ENCODE peak calls at places on chromosomes 7 and 10, in ten cellular contexts. P, M, S, U, B, J, D, V, O and Y are unnamed samples. For H3K4me1, the result is how much of the 10 kb centered on the place peaks cover.

GRCh38 chr10:129074939-129075338 is 392.1 kb upstream of the MGMT start:
- DNase-seq in P (no peak), M (no peak), S (no peak), U (no peak), B (no peak), J (no peak), D (no peak), V (no peak), O (no peak), Y (no peak)

GRCh38 chr10:71354771-71355170 is 35.7 kb downstream of the SLC29A3 start:
- DNase-seq in P (no peak), M (no peak), S (peak), U (no peak), B (no peak), J (no peak), D (peak), V (no peak), O (no peak), Y (no peak)

GRCh38 chr7:47968852-47969774 is 10.3 kb downstream of the HUS1 start:
- DNase-seq in P (peak), M (no peak), S (peak), U (peak), B (peak), J (peak), D (peak), V (peak), O (peak), Y (peak)

GRCh38 chr7:156612930-156613329 is 27.6 kb upstream of the RNF32 start:
- DNase-seq in P (peak), M (no peak), S (no peak), U (no peak), B (no peak), J (no peak), D (no peak), V (no peak), O (peak), Y (peak)

GRCh38 chr7:33807779-33808482 is 97.4 kb upstream of the BMPER start:
- DNase-seq in P (no peak), M (no peak), S (peak), U (no peak), B (peak), J (peak), D (peak), V (peak), O (no peak), Y (no peak)

GRCh38 chr7:93021748-93022147 is 96.0 kb downstream of the SAMD9 start:
- DNase-seq in P (no peak), M (no peak), S (no peak), U (no peak), B (no peak), J (no peak), D (no peak), V (no peak), O (no peak), Y (no peak)

GRCh38 chr10:70364001-70364771 is 18.2 kb downstream of the LRRC20 start:
- DNase-seq in P (peak), M (peak), S (peak), U (peak), B (peak), J (peak), D (peak), V (peak), O (peak), Y (peak)

GRCh38 chr7:144500225-144500624 is 96.7 kb upstream of the NOBOX start:
- DNase-seq in P (no peak), M (no peak), S (no peak), U (no peak), B (no peak), J (no peak), D (no peak), V (no peak), O (no peak), Y (no peak)

GRCh38 chr7:143416565-143417149 is 8.0 kb upstream of the EPHA1 start:
- DNase-seq in P (peak), M (no peak), S (peak), U (peak), B (peak), J (no peak), D (peak), V (peak), O (no peak), Y (peak)

GRCh38 chr7:90180649-90181048 is 26.4 kb downstream of the STEAP1 start:
- DNase-seq in P (no peak), M (no peak), S (no peak), U (no peak), B (no peak), J (no peak), D (no peak), V (no peak), O (no peak), Y (no peak)

GRCh38 chr10:56057860-56058259 is 303.2 kb downstream of the ZWINT start:
- DNase-seq in P (no peak), M (no peak), S (no peak), U (no peak), B (no peak), J (no peak), D (no peak), V (no peak), O (no peak), Y (no peak)

GRCh38 chr7:140655511-140656408 is 15.1 kb upstream of the DENND2A start:
- DNase-seq in P (no peak), M (peak), S (no peak), U (no peak), B (no peak), J (no peak), D (no peak), V (no peak), O (no peak), Y (no peak)
- H3K4me3 ChIP-seq in P (no peak), M (peak), S (peak), U (no peak), B (no peak), J (no peak), D (peak), V (no peak), O (no peak), Y (no peak)

GRCh38 chr7:130940326-130940725 is 206.3 kb upstream of the KLF14 start:
- DNase-seq in P (no peak), M (no peak), S (no peak), U (no peak), B (no peak), J (no peak), D (no peak), V (no peak), O (no peak), Y (no peak)
- H3K4me1 ChIP-seq in P (half or more), M (half or more), S (under half), U (under half), B (half or more), J (under half), D (half or more), V (half or more), O (half or more), Y (half or more)

DNA sequence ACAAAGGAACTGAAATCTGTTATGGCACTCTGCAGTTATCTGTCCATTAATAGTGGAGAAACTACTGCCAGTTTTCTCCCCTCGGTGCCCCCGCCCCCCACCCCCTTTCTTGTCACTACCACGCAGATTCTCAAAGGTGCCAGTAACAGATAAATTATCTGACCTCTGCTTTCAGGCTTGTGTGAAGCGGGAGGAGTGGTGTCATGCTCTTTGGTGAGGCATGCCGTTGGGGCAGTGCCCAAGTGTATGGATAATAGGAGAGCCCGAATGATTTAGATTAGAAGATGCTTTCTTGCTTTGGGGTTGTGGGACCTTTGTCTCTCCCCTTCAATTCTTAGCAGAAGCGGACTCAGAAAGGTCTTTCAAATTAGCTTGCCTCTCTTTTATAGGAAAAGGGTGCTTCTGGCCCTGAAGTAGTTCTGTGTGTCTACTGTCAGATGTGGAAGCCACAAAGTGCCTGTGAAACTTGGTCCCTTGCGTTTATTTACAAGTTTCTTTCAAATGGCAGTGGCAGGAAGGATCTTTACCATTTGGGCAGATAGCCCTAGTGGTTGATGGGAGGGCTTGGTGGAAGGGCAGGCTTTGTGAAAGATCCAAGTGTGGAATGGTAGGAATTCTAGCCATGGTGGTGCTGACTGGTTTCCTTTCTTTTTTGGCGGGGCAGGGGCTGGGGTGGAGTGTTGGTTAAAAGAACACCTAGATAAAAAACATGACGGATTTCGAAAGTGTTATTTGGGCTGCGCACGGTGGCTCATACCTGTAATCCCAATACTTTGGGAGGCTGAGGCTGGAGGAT is 26.8 kb downstream of the AUTS2 start:
- DNase-seq in P (no peak), M (no peak), S (no peak), U (no peak), B (no peak), J (no peak), D (no peak), V (no peak), O (no peak), Y (no peak)
- H3K4me3 ChIP-seq in P (no peak), M (no peak), S (no peak), U (no peak), B (no peak), J (no peak), D (no peak), V (no peak), O (no peak), Y (no peak)

GRCh38 chr10:29537799-29538198 is 97.0 kb downstream of the SVIL start:
- DNase-seq in P (no peak), M (no peak), S (no peak), U (no peak), B (no peak), J (no peak), D (no peak), V (no peak), O (no peak), Y (no peak)
- H3K4me1 ChIP-seq in P (under half), M (under half), S (under half), U (under half), B (under half), J (under half), D (under half), V (under half), O (under half), Y (under half)

GRCh38 chr7:130489140-130489967 is 2.5 kb upstream of the MEST start:
- DNase-seq in P (no peak), M (no peak), S (peak), U (no peak), B (no peak), J (peak), D (peak), V (peak), O (no peak), Y (no peak)

GRCh38 chr7:130485734-130486113 is 6.2 kb upstream of the MEST start:
- DNase-seq in P (no peak), M (no peak), S (no peak), U (no peak), B (no peak), J (no peak), D (no peak), V (no peak), O (no peak), Y (no peak)

GRCh38 chr7:130488376-130489139 is 3.3 kb upstream of the MEST start:
- DNase-seq in P (no peak), M (no peak), S (peak), U (no peak), B (no peak), J (no peak), D (peak), V (no peak), O (no peak), Y (no peak)

GRCh38 chr7:130486963-130487324 is 4.9 kb upstream of the MEST start:
- DNase-seq in P (no peak), M (no peak), S (no peak), U (no peak), B (no peak), J (no peak), D (no peak), V (no peak), O (no peak), Y (no peak)

DNA sequence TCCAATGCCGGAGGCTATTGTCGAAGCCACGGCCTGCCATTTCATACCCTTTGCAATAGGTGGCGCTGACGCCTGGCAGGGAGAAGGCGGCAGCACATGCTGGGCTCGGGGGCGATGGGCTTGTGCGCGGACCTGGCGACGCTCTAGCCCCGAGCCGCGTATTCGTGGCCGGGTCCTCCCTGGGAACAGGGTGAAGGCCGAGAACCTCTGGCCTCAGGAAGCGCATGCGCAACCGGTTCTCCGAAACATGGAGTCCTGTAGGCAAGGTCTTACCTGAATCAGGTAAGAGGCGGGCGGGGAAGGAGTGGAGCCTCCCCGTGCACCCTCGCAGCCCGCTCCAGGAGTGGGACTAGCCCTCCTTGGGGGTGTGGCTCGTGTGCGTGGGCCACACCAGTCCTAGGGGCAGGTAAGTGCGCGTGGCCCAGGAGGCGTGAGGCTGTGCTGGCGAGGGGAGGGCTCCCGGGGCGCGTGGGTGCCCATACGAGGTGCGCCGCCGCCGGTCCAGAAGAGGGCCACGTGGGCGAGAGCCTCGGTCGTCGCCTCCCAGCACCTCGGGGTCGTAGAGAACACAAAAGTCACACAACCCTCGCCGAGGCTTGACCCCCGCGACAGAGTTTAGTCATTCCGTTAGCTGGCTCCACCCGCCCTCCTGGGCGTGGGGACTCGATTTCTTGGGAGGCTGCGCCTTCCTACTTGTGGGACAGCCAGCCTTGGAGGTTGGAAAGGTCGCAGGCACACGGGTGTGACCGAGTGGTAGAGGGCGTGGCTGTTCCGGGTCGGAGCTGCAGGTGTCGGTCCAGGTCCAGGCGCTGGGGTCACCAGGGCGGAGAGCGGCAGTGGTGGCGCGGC is 5.5 kb upstream of the MEST start:
- DNase-seq in P (peak), M (peak), S (no peak), U (peak), B (peak), J (no peak), D (peak), V (no peak), O (peak), Y (peak)
- H3K4me3 ChIP-seq in P (peak), M (peak), S (no peak), U (peak), B (peak), J (no peak), D (no peak), V (no peak), O (peak), Y (peak)

DNA sequence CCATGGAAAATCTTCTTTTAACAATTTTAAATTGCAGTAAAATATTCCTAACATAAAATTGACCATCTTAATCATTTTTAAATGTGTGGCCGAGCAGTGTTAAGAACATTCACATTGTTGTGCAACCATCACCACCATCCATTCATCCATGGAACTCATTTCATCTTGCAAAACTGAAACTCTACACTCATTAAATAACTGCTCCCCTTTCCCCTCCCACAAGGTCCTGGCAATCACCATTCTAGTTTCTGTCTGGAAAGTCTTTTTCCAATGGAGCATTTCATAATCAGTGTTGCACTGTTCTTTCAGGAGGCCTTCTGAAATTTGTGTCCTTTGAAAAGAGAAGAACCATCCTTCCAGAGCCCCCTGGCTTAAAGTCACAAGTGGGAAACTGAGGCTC is 233.1 kb downstream of the PLXNA4 start:
- DNase-seq in P (no peak), M (no peak), S (peak), U (no peak), B (no peak), J (no peak), D (no peak), V (no peak), O (no peak), Y (no peak)
- H3K4me1 ChIP-seq in P (under half), M (under half), S (under half), U (under half), B (under half), J (under half), D (under half), V (under half), O (under half), Y (under half)

GRCh38 chr10:132549416-132549815 is 11.8 kb downstream of the INPP5A start:
- DNase-seq in P (no peak), M (peak), S (no peak), U (no peak), B (no peak), J (no peak), D (peak), V (no peak), O (no peak), Y (no peak)

GRCh38 chr10:132551808-132552130 is 14.2 kb downstream of the INPP5A start:
- DNase-seq in P (no peak), M (no peak), S (no peak), U (no peak), B (no peak), J (no peak), D (no peak), V (no peak), O (no peak), Y (no peak)

GRCh38 chr10:132551093-132551807 is 13.7 kb downstream of the INPP5A start:
- DNase-seq in P (peak), M (peak), S (no peak), U (no peak), B (no peak), J (no peak), D (peak), V (no peak), O (no peak), Y (no peak)

GRCh38 chr10:132548869-132549268 is 11.3 kb downstream of the INPP5A start:
- DNase-seq in P (no peak), M (peak), S (no peak), U (no peak), B (no peak), J (no peak), D (no peak), V (no peak), O (no peak), Y (no peak)

GRCh38 chr10:132550366-132551092 is 12.9 kb downstream of the INPP5A start:
- DNase-seq in P (no peak), M (peak), S (no peak), U (no peak), B (no peak), J (no peak), D (peak), V (no peak), O (no peak), Y (no peak)
- H3K4me3 ChIP-seq in P (peak), M (no peak), S (no peak), U (no peak), B (no peak), J (no peak), D (no peak), V (no peak), O (no peak), Y (no peak)

GRCh38 chr10:91589015-91589655 is 43.7 kb downstream of the PPP1R3C start:
- DNase-seq in P (no peak), M (no peak), S (peak), U (no peak), B (no peak), J (no peak), D (no peak), V (no peak), O (no peak), Y (no peak)
- H3K4me1 ChIP-seq in P (under half), M (under half), S (under half), U (under half), B (half or more), J (under half), D (under half), V (under half), O (under half), Y (under half)